ENCODE peak calls at places on chromosomes 7 and 10, in four cellular contexts. B is ovary, K is neuronal stem cell, Z is uterus. A is an unnamed sample.

GRCh38 chr7:35875292-35875691 is 74.4 kb downstream of the SEPTIN7 start:
- DNase-seq in B (no peak), K (no peak), Z (no peak), A (no peak)

GRCh38 chr10:52729259-52730104 is 43.1 kb downstream of the MBL2 start:
- DNase-seq in B (no peak), K (no peak), Z (no peak), A (no peak)

GRCh38 chr7:132580717-132581285 is 4.5 kb upstream of the PLXNA4 start:
- DNase-seq in B (peak; percentile 74), K (peak; percentile 81), Z (peak; percentile 88), A (peak; percentile 78)

GRCh38 chr10:122445469-122445868 is 9.0 kb upstream of the ARMS2 start:
- DNase-seq in B (no peak), K (no peak), Z (no peak), A (no peak)

GRCh38 chr10:110172155-110172554 is 35.2 kb upstream of the MXI1 start:
- DNase-seq in B (no peak), K (no peak), Z (no peak), A (no peak)

GRCh38 chr7:5699951-5700384 is 81.5 kb downstream of the RNF216 start:
- DNase-seq in B (no peak), K (no peak), Z (no peak), A (no peak)

GRCh38 chr7:81736088-81736487 is 33.8 kb downstream of the HGF start:
- DNase-seq in B (no peak), K (no peak), Z (no peak), A (no peak)

GRCh38 chr7:101124376-101125056 is 2.4 kb upstream of the SERPINE1 start:
- DNase-seq in B (no peak), K (no peak), Z (no peak), A (no peak)

GRCh38 chr7:108132551-108133265 is 2.5 kb upstream of the LAMB4 start:
- DNase-seq in B (no peak), K (peak; percentile 67), Z (no peak), A (no peak)

GRCh38 chr10:4316166-4316810 is 509.7 kb upstream of the AKR1E2 start:
- DNase-seq in B (no peak), K (no peak), Z (no peak), A (peak; percentile 78)

GRCh38 chr7:101681170-101682007 is 52.3 kb upstream of the MYL10 start:
- DNase-seq in B (no peak), K (no peak), Z (peak; percentile 39), A (peak; percentile 83)

GRCh38 chr10:67657775-67658174 is 38.2 kb downstream of the CTNNA3 start:
- DNase-seq in B (no peak), K (no peak), Z (no peak), A (no peak)

GRCh38 chr10:22712246-22712958 is 2.0 kb downstream of the PIP4K2A start:
- DNase-seq in B (no peak), K (no peak), Z (no peak), A (no peak)

GRCh38 chr10:82982110-82982608 is 1107.2 kb downstream of the NRG3 start:
- DNase-seq in B (no peak), K (no peak), Z (no peak), A (no peak)

GRCh38 chr10:98364432-98365102 is 50.4 kb downstream of the PYROXD2 start:
- DNase-seq in B (no peak), K (no peak), Z (no peak), A (no peak)

GRCh38 chr7:159088016-159088865 is 56.4 kb downstream of the VIPR2 start:
- DNase-seq in B (no peak), K (no peak), Z (no peak), A (no peak)

GRCh38 chr7:71077743-71078476 is 54.0 kb upstream of the GALNT17 start:
- DNase-seq in B (no peak), K (no peak), Z (no peak), A (peak; percentile 50)

GRCh38 chr7:108222236-108222892 is 92.2 kb upstream of the LAMB4 start:
- DNase-seq in B (no peak), K (no peak), Z (no peak), A (no peak)

GRCh38 chr10:10389182-10389581 is 628.5 kb upstream of the CELF2 start:
- DNase-seq in B (no peak), K (no peak), Z (no peak), A (no peak)

GRCh38 chr7:68800316-68800715 is 798.0 kb upstream of the AUTS2 start:
- DNase-seq in B (no peak), K (no peak), Z (no peak), A (no peak)

GRCh38 chr10:71679425-71679824 is 40.2 kb downstream of the C10orf105 start:
- DNase-seq in B (no peak), K (no peak), Z (no peak), A (no peak)

GRCh38 chr10:79355420-79356010 is 8.2 kb downstream of the PPIF start:
- DNase-seq in B (no peak), K (no peak), Z (no peak), A (no peak)

GRCh38 chr10:34280599-34281374 is 534.3 kb downstream of the PARD3 start:
- DNase-seq in B (peak; percentile 36), K (no peak), Z (peak; percentile 80), A (no peak)

GRCh38 chr10:625335-625699 is 64.2 kb downstream of the DIP2C start:
- DNase-seq in B (no peak), K (no peak), Z (no peak), A (peak; percentile 83)

GRCh38 chr10:24208661-24209420 is at the start of gene KIAA1217:
- DNase-seq in B (peak; percentile 60), K (peak; percentile 70), Z (peak; percentile 33), A (peak; percentile 79)
- H3K4me3 ChIP-seq in B (peak within 1 kb of the TSS; percentile 50), K (peak within 1 kb of the TSS; percentile 72), Z (peak within 1 kb of the TSS; percentile 51), A (peak within 1 kb of the TSS; percentile 94)

DNA sequence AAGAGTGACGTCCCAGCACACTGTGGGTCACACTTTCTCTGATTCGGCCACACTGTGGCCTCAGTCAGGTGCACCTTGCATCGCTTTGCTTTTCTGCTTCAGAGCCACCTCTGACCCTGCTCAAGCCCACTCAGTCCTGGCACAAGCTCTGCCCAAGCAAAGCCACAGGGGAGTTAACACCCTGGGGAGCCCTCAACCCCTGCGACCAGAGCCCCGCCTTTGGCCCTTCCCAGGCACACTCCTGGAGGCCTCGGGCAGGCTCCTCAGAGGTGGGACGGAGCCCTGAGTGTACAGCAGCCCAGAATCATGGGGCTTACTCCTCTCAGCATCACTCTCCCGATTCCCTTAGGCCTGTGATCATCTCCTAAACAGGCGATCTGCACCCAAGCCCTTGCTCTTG is 71.0 kb downstream of the HIPK2 start:
- DNase-seq in B (no peak), K (no peak), Z (no peak), A (no peak)
- H3K4me1 ChIP-seq in B (peaks cover 23% of the 10 kb centered on the region), K (peaks cover 6% of the 10 kb centered on the region), Z (no peaks in the 10 kb centered on the region), A (peaks cover 29% of the 10 kb centered on the region)

GRCh38 chr10:43124094-43124521 is 14.1 kb upstream of the CSGALNACT2 start:
- DNase-seq in B (peak; percentile 2), K (no peak), Z (no peak), A (no peak)
- H3K27ac ChIP-seq in B (no peak overlapping the region), K (no peak overlapping the region), Z (no peak overlapping the region), A (no peak overlapping the region)

DNA sequence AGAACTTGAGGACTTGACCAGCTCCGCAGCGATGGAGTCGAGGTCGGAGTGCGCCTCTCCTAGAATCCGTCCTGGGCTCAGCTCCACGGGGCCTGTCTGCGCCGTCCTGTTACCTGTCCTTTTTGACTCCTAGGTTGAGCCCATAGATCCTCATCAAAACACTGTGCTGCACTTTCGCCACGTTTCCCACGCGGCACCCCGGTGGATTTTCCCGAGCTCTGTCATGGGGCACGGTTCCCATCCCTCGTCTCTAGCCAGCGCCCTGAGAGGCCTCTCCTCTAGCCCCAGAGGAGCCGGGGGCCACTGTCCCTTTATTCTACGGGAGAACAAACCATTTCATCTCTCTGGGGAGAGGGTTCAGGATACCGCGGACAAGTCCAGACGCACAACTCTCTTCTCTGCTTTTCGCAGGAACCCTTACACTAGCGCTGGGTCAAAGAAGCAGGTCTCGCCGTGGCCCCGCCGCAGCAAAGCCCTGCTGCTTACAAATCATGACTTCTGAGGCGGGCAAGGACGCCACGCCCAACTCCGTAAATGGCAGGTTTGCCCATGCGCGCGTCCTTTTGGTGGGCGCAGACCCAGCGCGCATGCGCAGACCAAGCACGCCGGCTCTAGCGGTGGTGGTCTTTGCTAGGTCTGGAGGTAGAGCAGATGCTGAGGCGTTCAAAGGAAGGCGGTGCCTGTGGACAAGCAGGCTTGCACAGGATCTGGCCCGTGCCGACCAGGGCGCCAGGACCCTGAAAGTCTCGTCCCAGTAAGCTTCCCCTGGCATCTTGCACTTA is 10.3 kb upstream of the ANKRD7 start:
- DNase-seq in B (peak; percentile 76), K (no peak), Z (peak; percentile 68), A (peak; percentile 86)
- H3K4me3 ChIP-seq in B (peak overlapping the region; percentile 45), K (no peak overlapping the region), Z (peak overlapping the region; percentile 43), A (peak overlapping the region; percentile 61)

DNA sequence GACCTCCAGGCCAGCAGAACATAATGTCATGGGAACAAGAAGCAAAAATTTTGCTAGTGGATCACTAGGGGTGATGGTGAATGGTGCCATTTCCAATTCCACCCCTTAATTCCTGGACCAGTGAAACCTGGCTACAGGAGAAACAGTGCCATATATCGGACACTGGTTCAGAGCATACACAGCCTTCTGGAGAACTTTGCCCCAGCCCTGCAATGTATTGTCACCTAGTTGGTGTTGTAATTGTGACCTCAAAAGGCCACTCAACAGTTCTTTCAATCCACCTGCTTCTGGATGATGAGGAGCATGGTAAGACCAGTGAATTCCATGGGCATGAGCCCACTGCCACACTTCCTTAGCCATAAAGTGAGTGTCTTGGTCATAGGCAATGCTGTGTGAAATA is 59.8 kb upstream of the AASS start:
- DNase-seq in B (no peak), K (no peak), Z (no peak), A (no peak)
- H3K4me1 ChIP-seq in B (no peaks in the 10 kb centered on the region), K (no peaks in the 10 kb centered on the region), Z (no peaks in the 10 kb centered on the region), A (peaks cover 1% of the 10 kb centered on the region)

DNA sequence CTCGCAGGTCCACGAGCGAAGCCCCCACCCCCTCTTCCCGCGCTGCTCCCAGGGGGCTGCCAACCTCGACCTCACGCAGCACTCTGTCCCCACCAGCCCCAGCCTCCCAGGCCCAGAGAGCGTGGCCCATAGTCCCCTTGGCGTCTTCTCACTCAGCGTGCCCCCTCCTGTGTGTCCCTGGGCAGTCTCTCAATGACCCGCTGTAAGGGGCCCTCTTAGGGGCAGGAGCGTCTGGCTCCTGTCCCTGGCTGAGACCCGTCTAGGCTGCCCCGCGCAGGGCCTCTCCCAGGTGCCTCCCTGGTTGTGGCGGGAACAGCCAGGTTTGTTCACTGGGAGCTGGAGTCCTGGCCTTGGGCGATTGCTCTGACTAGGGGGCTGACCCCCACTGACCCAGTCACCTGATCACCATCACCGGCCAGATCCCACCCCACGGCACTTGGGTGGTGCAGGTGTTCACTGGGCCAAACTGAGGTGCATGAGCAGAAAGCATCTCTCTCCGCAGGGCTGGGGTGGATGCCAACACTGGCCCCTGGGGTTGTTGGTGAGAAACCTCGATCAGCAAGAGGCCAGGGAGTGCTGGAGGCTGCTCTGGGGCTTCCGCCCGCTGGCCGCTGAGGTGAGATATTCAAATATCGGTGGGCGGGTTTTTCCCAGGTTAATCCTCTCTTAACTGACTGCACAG is 12.6 kb upstream of the WDFY4 start:
- DNase-seq in B (no peak), K (no peak), Z (no peak), A (no peak)
- H3K27ac ChIP-seq in B (no peak overlapping the region), K (no peak overlapping the region), Z (no peak overlapping the region), A (no peak overlapping the region)

GRCh38 chr10:102649770-102650654 is 5.7 kb downstream of the TRIM8 start:
- DNase-seq in B (no peak), K (no peak), Z (no peak), A (peak; percentile 19)
- H3K4me3 ChIP-seq in B (no peak overlapping the region), K (no peak overlapping the region), Z (peak overlapping the region; percentile 24), A (no peak overlapping the region)

GRCh38 chr10:77910524-77911145 is 15.9 kb downstream of the DLG5 start:
- DNase-seq in B (no peak), K (no peak), Z (no peak), A (no peak)
- H3K4me1 ChIP-seq in B (peaks cover 39% of the 10 kb centered on the region), K (peaks cover 13% of the 10 kb centered on the region), Z (no peaks in the 10 kb centered on the region), A (peaks cover 12% of the 10 kb centered on the region)

A was measured in right cardiac atrium.